ENCODE peak calls at places on chromosomes 3 and 15, in eight cellular contexts. I, A, X, Z, S, K, C and F are unnamed samples.

GRCh38 chr15:33693166-33693830 is 275.0 kb upstream of the CHRM5 start:
- DNase-seq in K (no peak), X (no peak), A (no peak), Z (no peak), I (no peak), S (no peak), C (no peak), F (no peak)

GRCh38 chr3:158911586-158911985 is 109.7 kb downstream of the MFSD1 start:
- DNase-seq in X (no peak), A (no peak), C (no peak), S (no peak), Z (no peak), K (no peak), I (no peak), F (no peak)

GRCh38 chr3:15243822-15244482 is 37.9 kb downstream of the CAPN7 start:
- DNase-seq in K (no peak), A (no peak), C (no peak), X (no peak), S (no peak), I (no peak), Z (no peak), F (no peak)

GRCh38 chr3:146164506-146164905 is 3.5 kb upstream of the PLOD2 start:
- DNase-seq in C (no peak), K (no peak), S (no peak), I (no peak), X (no peak), Z (no peak), A (no peak), F (no peak)

GRCh38 chr3:47522082-47522987 is 8.8 kb upstream of the ELP6 start:
- DNase-seq in S (peak), K (peak), C (peak), A (peak), I (peak), Z (no peak), X (peak), F (peak)

GRCh38 chr3:45347329-45348000 is 40.9 kb upstream of the LARS2 start:
- DNase-seq in Z (no peak), K (no peak), I (no peak), C (no peak), X (no peak), A (no peak), S (no peak), F (no peak)

GRCh38 chr3:133869601-133870000 is 26.1 kb downstream of the RAB6B start:
- DNase-seq in K (no peak), A (no peak), Z (no peak), C (no peak), X (no peak), S (no peak), I (no peak), F (no peak)

GRCh38 chr15:53693729-53694533 is 65.5 kb downstream of the WDR72 start:
- DNase-seq in C (no peak), I (no peak), A (peak), K (no peak), X (peak), Z (no peak), S (no peak), F (peak)

GRCh38 chr3:151282921-151283320 is 4.6 kb upstream of the P2RY14 start:
- DNase-seq in C (peak), K (peak), Z (no peak), S (peak), X (no peak), I (no peak), A (no peak), F (no peak)

GRCh38 chr3:7693976-7694375 is 807.6 kb upstream of the LMCD1 start:
- DNase-seq in Z (no peak), C (no peak), S (no peak), X (no peak), I (no peak), A (no peak), K (no peak), F (no peak)

GRCh38 chr3:37956353-37957184 is 34.0 kb upstream of the VILL start:
- DNase-seq in Z (no peak), C (no peak), S (no peak), K (no peak), I (no peak), X (no peak), A (no peak), F (no peak)

GRCh38 chr3:131020122-131020693 is 6.4 kb downstream of the ASTE1 start:
- DNase-seq in X (no peak), Z (no peak), C (no peak), A (no peak), K (no peak), I (no peak), S (no peak), F (no peak)

GRCh38 chr3:118262800-118263402 is 771.7 kb downstream of the IGSF11 start:
- DNase-seq in C (no peak), S (no peak), K (no peak), Z (no peak), X (no peak), A (no peak), I (no peak), F (no peak)

GRCh38 chr3:170483485-170484262 is 65.0 kb downstream of the CLDN11 start:
- DNase-seq in A (no peak), K (peak), I (no peak), C (peak), S (peak), X (no peak), Z (no peak), F (no peak)

GRCh38 chr3:78154521-78155186 is 1114.8 kb downstream of the ROBO2 start:
- DNase-seq in Z (no peak), C (no peak), I (no peak), X (no peak), A (no peak), S (no peak), K (no peak), F (no peak)

GRCh38 chr15:91887921-91888373 is 34.4 kb downstream of the SLCO3A1 start:
- DNase-seq in X (no peak), K (no peak), S (no peak), I (no peak), A (no peak), C (no peak), Z (no peak), F (no peak)

GRCh38 chr3:105495021-105495420 is 128.3 kb downstream of the ALCAM start:
- DNase-seq in S (no peak), A (no peak), C (no peak), I (no peak), K (no peak), X (no peak), Z (no peak), F (no peak)

GRCh38 chr3:8573342-8573926 is 71.2 kb downstream of the SSUH2 start:
- DNase-seq in X (no peak), S (no peak), C (no peak), I (no peak), K (no peak), Z (no peak), A (no peak), F (no peak)

GRCh38 chr3:88151358-88151757 is 1.6 kb downstream of the C3orf38 start:
- DNase-seq in A (no peak), K (no peak), I (no peak), Z (no peak), X (no peak), C (no peak), S (no peak), F (no peak)
- TF ChIP-seq EP300 in A (no peak), K (no peak), I (no peak), Z (no peak), X (no peak), C (no peak), S (no peak), F (no peak)

GRCh38 chr15:29880886-29881285 is 58.6 kb upstream of the TJP1 start:
- DNase-seq in Z (no peak), K (no peak), C (no peak), X (no peak), S (no peak), I (no peak), A (no peak), F (no peak)
- TF ChIP-seq EP300 in Z (no peak), K (no peak), C (no peak), X (no peak), S (no peak), I (no peak), A (no peak), F (no peak)

GRCh38 chr3:40876019-40876418 is 323.3 kb upstream of the CTNNB1 start:
- DNase-seq in Z (no peak), X (no peak), I (no peak), K (no peak), A (no peak), S (no peak), C (no peak), F (no peak)
- TF ChIP-seq EP300 in Z (no peak), X (no peak), I (no peak), K (no peak), A (no peak), S (no peak), C (no peak), F (no peak)

DNA sequence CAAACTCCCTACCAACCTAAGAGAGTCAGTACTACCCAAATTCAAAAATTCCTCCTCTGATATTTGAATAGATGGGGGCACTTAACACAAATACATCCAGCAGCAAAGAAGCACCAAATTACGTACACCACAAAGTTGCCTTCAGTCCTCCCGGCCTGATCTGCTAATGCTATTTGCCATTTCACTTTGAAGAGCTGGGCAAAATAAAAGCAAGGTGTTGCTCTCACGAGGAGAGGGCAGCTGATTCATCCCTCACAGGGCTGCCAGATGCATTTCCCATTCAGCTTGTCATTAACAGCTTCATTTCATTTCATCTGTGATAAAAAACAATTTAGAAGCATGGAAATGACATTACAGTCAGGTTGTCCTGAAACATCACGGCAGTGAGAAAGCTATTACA is 283.4 kb upstream of the VEPH1 start:
- DNase-seq in Z (no peak), I (no peak), A (no peak), S (no peak), K (no peak), X (no peak), C (no peak), F (no peak)
- TF ChIP-seq EP300 in Z (no peak), I (no peak), A (no peak), S (no peak), K (no peak), X (no peak), C (no peak), F (no peak)